ENCODE peak calls at places on chromosomes 7 and 10, in seven cellular contexts. One of them, this sample, is unnamed.

GRCh38 chr10:61408065-61408464 is 45.1 kb downstream of the TMEM26 start:
- DNase-seq in GM10248: no peak
- DNase-seq in activated naive CD4-positive, alpha-beta T cell: no peak
- DNase-seq in stimulated activated CD8-positive, alpha-beta memory T cell treated with anti-CD3 and anti-CD28 coated beads, Interleukin-2, amount 100 ng/mL, for 1 hour: no peak
- DNase-seq in NCI-H226: no peak
- DNase-seq in cardiac muscle cell: no peak
- DNase-seq in HuH-7.5: no peak
- DNase-seq in this sample: no peak

GRCh38 chr7:158355456-158356065 is 232.1 kb downstream of the PTPRN2 start:
- DNase-seq in GM10248: no peak
- DNase-seq in NCI-H226: no peak
- DNase-seq in activated naive CD4-positive, alpha-beta T cell: no peak
- DNase-seq in stimulated activated CD8-positive, alpha-beta memory T cell treated with anti-CD3 and anti-CD28 coated beads, Interleukin-2, amount 100 ng/mL, for 1 hour: no peak
- DNase-seq in HuH-7.5: peak
- DNase-seq in cardiac muscle cell: no peak
- DNase-seq in this sample: no peak

GRCh38 chr7:158754746-158755444 is 50.3 kb upstream of the NCAPG2 start:
- DNase-seq in HuH-7.5: no peak
- DNase-seq in cardiac muscle cell: peak
- DNase-seq in NCI-H226: no peak
- DNase-seq in activated naive CD4-positive, alpha-beta T cell: no peak
- DNase-seq in stimulated activated CD8-positive, alpha-beta memory T cell treated with anti-CD3 and anti-CD28 coated beads, Interleukin-2, amount 100 ng/mL, for 1 hour: no peak
- DNase-seq in GM10248: no peak
- DNase-seq in this sample: no peak

GRCh38 chr7:158828343-158829020 is 827 bp downstream of the ESYT2 start:
- DNase-seq in stimulated activated CD8-positive, alpha-beta memory T cell treated with anti-CD3 and anti-CD28 coated beads, Interleukin-2, amount 100 ng/mL, for 1 hour: no peak
- DNase-seq in NCI-H226: no peak
- DNase-seq in cardiac muscle cell: peak
- DNase-seq in GM10248: peak
- DNase-seq in HuH-7.5: peak
- DNase-seq in activated naive CD4-positive, alpha-beta T cell: no peak
- DNase-seq in this sample: peak

GRCh38 chr10:20274580-20274979 is 458.3 kb downstream of the PLXDC2 start:
- DNase-seq in cardiac muscle cell: peak
- DNase-seq in HuH-7.5: no peak
- DNase-seq in stimulated activated CD8-positive, alpha-beta memory T cell treated with anti-CD3 and anti-CD28 coated beads, Interleukin-2, amount 100 ng/mL, for 1 hour: no peak
- DNase-seq in activated naive CD4-positive, alpha-beta T cell: no peak
- DNase-seq in NCI-H226: no peak
- DNase-seq in GM10248: no peak
- DNase-seq in this sample: no peak

GRCh38 chr10:121245799-121246198 is 352.4 kb downstream of the FGFR2 start:
- DNase-seq in HuH-7.5: no peak
- DNase-seq in NCI-H226: no peak
- DNase-seq in GM10248: no peak
- DNase-seq in stimulated activated CD8-positive, alpha-beta memory T cell treated with anti-CD3 and anti-CD28 coated beads, Interleukin-2, amount 100 ng/mL, for 1 hour: no peak
- DNase-seq in cardiac muscle cell: no peak
- DNase-seq in activated naive CD4-positive, alpha-beta T cell: no peak
- DNase-seq in this sample: no peak

GRCh38 chr10:62388328-62388727 is 14.2 kb downstream of the ZNF365 start:
- DNase-seq in GM10248: no peak
- DNase-seq in HuH-7.5: no peak
- DNase-seq in activated naive CD4-positive, alpha-beta T cell: no peak
- DNase-seq in NCI-H226: no peak
- DNase-seq in cardiac muscle cell: no peak
- DNase-seq in stimulated activated CD8-positive, alpha-beta memory T cell treated with anti-CD3 and anti-CD28 coated beads, Interleukin-2, amount 100 ng/mL, for 1 hour: no peak
- DNase-seq in this sample: no peak

GRCh38 chr10:48970654-48971053 is 31.0 kb upstream of the LRRC18 start:
- DNase-seq in activated naive CD4-positive, alpha-beta T cell: no peak
- DNase-seq in HuH-7.5: no peak
- DNase-seq in GM10248: no peak
- DNase-seq in NCI-H226: no peak
- DNase-seq in stimulated activated CD8-positive, alpha-beta memory T cell treated with anti-CD3 and anti-CD28 coated beads, Interleukin-2, amount 100 ng/mL, for 1 hour: no peak
- DNase-seq in cardiac muscle cell: no peak
- DNase-seq in this sample: no peak

GRCh38 chr10:87847550-87847949 is 15.8 kb downstream of the KLLN start:
- DNase-seq in NCI-H226: no peak
- DNase-seq in activated naive CD4-positive, alpha-beta T cell: no peak
- DNase-seq in cardiac muscle cell: no peak
- DNase-seq in stimulated activated CD8-positive, alpha-beta memory T cell treated with anti-CD3 and anti-CD28 coated beads, Interleukin-2, amount 100 ng/mL, for 1 hour: no peak
- DNase-seq in GM10248: no peak
- DNase-seq in HuH-7.5: no peak
- DNase-seq in this sample: no peak

GRCh38 chr7:123865517-123866117 is 20.6 kb downstream of the HYAL4 start:
- DNase-seq in cardiac muscle cell: peak
- DNase-seq in stimulated activated CD8-positive, alpha-beta memory T cell treated with anti-CD3 and anti-CD28 coated beads, Interleukin-2, amount 100 ng/mL, for 1 hour: no peak
- DNase-seq in GM10248: peak
- DNase-seq in activated naive CD4-positive, alpha-beta T cell: no peak
- DNase-seq in NCI-H226: peak
- DNase-seq in HuH-7.5: no peak
- DNase-seq in this sample: peak

GRCh38 chr7:148622887-148623585 is 32.5 kb downstream of the C7orf33 start:
- DNase-seq in GM10248: no peak
- DNase-seq in NCI-H226: no peak
- DNase-seq in cardiac muscle cell: no peak
- DNase-seq in activated naive CD4-positive, alpha-beta T cell: no peak
- DNase-seq in HuH-7.5: no peak
- DNase-seq in stimulated activated CD8-positive, alpha-beta memory T cell treated with anti-CD3 and anti-CD28 coated beads, Interleukin-2, amount 100 ng/mL, for 1 hour: no peak
- DNase-seq in this sample: no peak

GRCh38 chr10:60340973-60341372 is 48.7 kb downstream of the ANK3 start:
- DNase-seq in activated naive CD4-positive, alpha-beta T cell: no peak
- DNase-seq in GM10248: no peak
- DNase-seq in cardiac muscle cell: no peak
- DNase-seq in stimulated activated CD8-positive, alpha-beta memory T cell treated with anti-CD3 and anti-CD28 coated beads, Interleukin-2, amount 100 ng/mL, for 1 hour: no peak
- DNase-seq in NCI-H226: no peak
- DNase-seq in HuH-7.5: no peak
- DNase-seq in this sample: no peak

GRCh38 chr7:84145892-84146291 is 48.7 kb downstream of the SEMA3A start:
- DNase-seq in HuH-7.5: no peak
- DNase-seq in GM10248: no peak
- DNase-seq in NCI-H226: no peak
- DNase-seq in cardiac muscle cell: no peak
- DNase-seq in stimulated activated CD8-positive, alpha-beta memory T cell treated with anti-CD3 and anti-CD28 coated beads, Interleukin-2, amount 100 ng/mL, for 1 hour: no peak
- DNase-seq in activated naive CD4-positive, alpha-beta T cell: no peak
- DNase-seq in this sample: no peak

GRCh38 chr10:28841625-28842024 is 164.3 kb downstream of the BAMBI start:
- DNase-seq in cardiac muscle cell: peak
- DNase-seq in GM10248: no peak
- DNase-seq in NCI-H226: peak
- DNase-seq in stimulated activated CD8-positive, alpha-beta memory T cell treated with anti-CD3 and anti-CD28 coated beads, Interleukin-2, amount 100 ng/mL, for 1 hour: no peak
- DNase-seq in HuH-7.5: no peak
- DNase-seq in activated naive CD4-positive, alpha-beta T cell: no peak
- DNase-seq in this sample: no peak

GRCh38 chr7:93055543-93056107 is 62.2 kb downstream of the SAMD9 start:
- DNase-seq in cardiac muscle cell: peak
- DNase-seq in GM10248: peak
- DNase-seq in HuH-7.5: peak
- DNase-seq in stimulated activated CD8-positive, alpha-beta memory T cell treated with anti-CD3 and anti-CD28 coated beads, Interleukin-2, amount 100 ng/mL, for 1 hour: no peak
- DNase-seq in activated naive CD4-positive, alpha-beta T cell: no peak
- DNase-seq in NCI-H226: no peak
- DNase-seq in this sample: no peak

This sample was measured in thyroid gland.